ENCODE peak calls at places on chromosomes 11 and 22, in seven cellular contexts. W is thoracic aorta, F is Caco-2, M is psoas muscle, Y is AG09309, L is DND-41, J is GM12865. Z is an unnamed sample.
A peak's percentile ranks its signal among the peaks of the same experiment; 100 is the strongest.

GRCh38 chr11:1858154-1858553 is 5.3 kb downstream of the LSP1 start:
- DNase-seq in F (no peak), Y (no peak), J (no peak), M (peak; percentile 61), L (no peak), W (no peak), Z (no peak)

GRCh38 chr11:34274712-34275398 is 83.0 kb downstream of the ABTB2 start:
- DNase-seq in L (no peak), J (no peak), F (peak; percentile 69), Y (peak; percentile 89), W (peak; percentile 80), M (peak; percentile 91), Z (peak; percentile 94)

GRCh38 chr11:113168358-113168757 is 146.0 kb upstream of the TTC12 start:
- DNase-seq in M (no peak), F (no peak), Y (no peak), L (no peak), W (no peak), J (no peak), Z (no peak)

GRCh38 chr11:923691-924405 is 1.8 kb upstream of the AP2A2 start:
- DNase-seq in L (no peak), Y (no peak), F (no peak), J (no peak), M (peak; percentile 40), W (no peak), Z (no peak)

GRCh38 chr22:23898006-23898974 is 4.1 kb downstream of the MIF start:
- DNase-seq in J (no peak), W (no peak), M (no peak), Y (no peak), F (no peak), L (no peak), Z (no peak)

GRCh38 chr11:35170503-35170902 is 31.5 kb downstream of the CD44 start:
- DNase-seq in J (no peak), M (no peak), W (no peak), L (no peak), Y (no peak), F (no peak), Z (peak; percentile 64)

GRCh38 chr11:111777094-111778046 is 11.2 kb upstream of the PPP2R1B start:
- DNase-seq in W (no peak), Y (peak; percentile 64), F (peak; percentile 71), M (no peak), L (peak; percentile 32), J (peak; percentile 77), Z (peak; percentile 84)

GRCh38 chr22:25388866-25389540 is 169.6 kb downstream of the CRYBB2 start:
- DNase-seq in W (no peak), L (peak; percentile 84), Y (no peak), J (no peak), M (no peak), F (no peak), Z (no peak)

GRCh38 chr22:48742191-48742555 is 1085.5 kb downstream of the BRD1 start:
- DNase-seq in L (no peak), F (no peak), W (no peak), J (no peak), M (no peak), Y (no peak), Z (no peak)

GRCh38 chr11:73322111-73322985 is 14.3 kb downstream of the ARHGEF17 start:
- DNase-seq in Y (no peak), W (no peak), M (peak; percentile 19), J (peak; percentile 52), F (no peak), L (no peak), Z (peak; percentile 71)

GRCh38 chr11:123527947-123528346 is 97.9 kb downstream of the GRAMD1B start:
- DNase-seq in L (no peak), Y (no peak), M (no peak), W (no peak), J (no peak), F (no peak), Z (no peak)

GRCh38 chr11:68584097-68584496 is 100.2 kb upstream of the GAL start:
- DNase-seq in W (no peak), L (peak; percentile 64), Y (no peak), M (peak; percentile 72), F (peak; percentile 71), J (peak; percentile 70), Z (no peak)

GRCh38 chr11:23490557-23491235 is 630.4 kb upstream of the CCDC179 start:
- DNase-seq in L (no peak), F (no peak), W (no peak), Y (no peak), M (no peak), J (no peak), Z (no peak)

GRCh38 chr11:35470616-35471015 is 51.3 kb upstream of the SLC1A2 start:
- DNase-seq in L (no peak), W (no peak), Y (no peak), J (no peak), M (no peak), F (no peak), Z (no peak)

DNA sequence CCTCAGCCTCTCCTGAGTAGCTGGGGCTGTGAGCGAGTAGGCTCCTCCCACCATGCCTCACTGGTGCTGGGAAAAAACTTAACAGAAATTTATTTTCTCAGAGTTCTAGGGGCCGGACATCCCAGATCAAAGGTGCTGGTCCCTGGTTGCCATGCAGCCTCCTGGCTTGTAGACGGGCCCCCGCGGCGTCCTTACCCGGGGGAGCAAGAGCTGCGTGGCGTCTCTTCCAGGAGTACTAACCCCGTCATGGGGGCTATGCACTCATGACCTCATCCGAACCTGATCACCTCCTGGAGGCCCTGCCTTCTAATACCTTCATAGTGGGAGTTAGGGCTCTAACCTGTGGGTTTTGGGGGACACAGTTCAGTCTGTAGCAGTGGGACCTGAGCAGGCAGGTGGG is 2.6 kb downstream of the TRABD start:
- DNase-seq in J (no peak), M (peak; percentile 49), W (no peak), L (no peak), F (peak; percentile 1), Y (no peak), Z (no peak)
- H3K4me3 ChIP-seq in J (no peak overlapping the region), M (no peak overlapping the region), W (no peak overlapping the region), L (no peak overlapping the region), F (no peak overlapping the region), Y (no peak overlapping the region), Z (no peak overlapping the region)

GRCh38 chr22:17368727-17369552 is at the start of gene CECR2:
- DNase-seq in W (no peak), L (peak; percentile 49), J (no peak), M (peak; percentile 83), Y (no peak), F (peak; percentile 36), Z (peak; percentile 20)

GRCh38 chr22:17366329-17366728 is 2.9 kb upstream of the CECR2 start:
- DNase-seq in F (no peak), L (no peak), J (no peak), M (no peak), W (no peak), Y (no peak), Z (no peak)

GRCh38 chr22:17368144-17368726 is 1.0 kb upstream of the CECR2 start:
- DNase-seq in J (no peak), W (no peak), L (no peak), M (no peak), F (no peak), Y (no peak), Z (no peak)

GRCh38 chr22:17369553-17370035 is 334 bp downstream of the CECR2 start:
- DNase-seq in J (peak; percentile 24), F (peak; percentile 39), L (no peak), M (peak; percentile 78), Y (no peak), W (no peak), Z (no peak)

DNA sequence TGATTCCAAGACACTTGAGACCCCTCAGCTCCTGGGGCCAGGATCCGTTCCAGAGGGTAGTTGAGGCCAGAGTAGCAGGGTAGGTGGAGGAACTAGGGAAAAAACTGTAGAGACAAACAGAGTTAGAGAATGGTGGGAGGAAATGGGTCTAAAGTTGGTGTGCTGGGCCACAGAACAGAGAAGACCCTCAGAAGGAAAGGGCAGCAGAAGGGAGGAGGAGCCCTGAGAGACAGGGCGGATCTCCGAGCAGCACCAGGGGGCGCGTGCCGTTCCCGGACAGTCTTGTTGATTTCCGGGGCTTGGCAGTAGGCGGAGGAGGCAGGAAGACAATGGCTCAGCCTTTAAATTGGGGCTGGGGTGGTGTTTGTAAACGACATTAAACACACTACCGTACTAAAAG is 2.4 kb upstream of the CECR2 start:
- DNase-seq in F (peak; percentile 60), W (no peak), M (peak; percentile 75), Y (no peak), L (peak; percentile 50), J (peak; percentile 29), Z (no peak)
- TF ChIP-seq CTCF in F (peak; percentile 59), W (no peak), M (peak; percentile 51), Y (no peak), L (peak; percentile 55), J (peak; percentile 18), Z (peak; percentile 11)

DNA sequence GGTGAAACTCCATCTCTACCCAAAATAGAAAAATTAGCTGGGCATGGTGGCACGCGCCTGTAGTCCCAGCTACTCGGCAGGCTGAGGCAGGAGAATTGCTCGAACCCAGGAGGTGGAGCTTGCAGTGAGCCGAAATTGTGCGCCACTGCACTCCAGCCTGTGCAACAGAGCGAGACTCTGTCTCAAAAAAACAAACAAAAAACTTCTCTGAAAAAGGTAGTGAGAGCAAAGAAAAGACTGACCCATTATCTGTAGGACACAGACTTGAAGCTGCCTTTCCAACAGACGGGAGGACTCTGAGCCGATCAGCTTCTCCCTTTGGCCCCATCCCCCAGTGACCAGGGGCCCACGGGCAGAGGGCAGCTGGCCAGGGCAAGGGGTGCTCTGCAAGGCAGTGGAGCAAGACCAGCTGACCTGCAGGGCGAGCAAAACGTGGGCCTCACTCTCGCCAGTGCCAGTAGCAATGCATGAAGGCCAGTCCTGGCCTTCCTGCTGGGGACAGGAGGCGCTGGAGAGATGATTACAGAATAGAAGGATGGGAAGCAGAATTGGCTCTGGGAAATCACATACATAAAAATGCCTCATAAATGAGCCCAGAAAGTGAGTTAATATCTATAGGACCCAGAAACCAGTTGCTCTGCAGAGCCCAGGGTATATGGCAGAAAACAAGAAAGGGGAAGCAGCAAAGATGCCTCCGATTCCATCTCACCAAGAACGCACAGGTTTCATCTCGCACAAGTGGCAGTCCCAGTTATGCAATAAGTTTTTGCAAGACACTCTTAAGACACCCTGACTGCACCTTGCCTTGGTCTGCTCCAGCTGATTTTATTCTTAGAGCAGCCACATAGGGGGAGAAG is 2.8 kb downstream of the EHD1 start:
- DNase-seq in Y (no peak), W (no peak), J (peak; percentile 51), L (no peak), M (no peak), F (no peak), Z (no peak)
- H3K4me3 ChIP-seq in Y (peak overlapping the region; percentile 55), W (peak overlapping the region; percentile 78), J (peak overlapping the region; percentile 86), L (no peak overlapping the region), M (peak overlapping the region; percentile 99), F (no peak overlapping the region), Z (peak overlapping the region; percentile 98)

DNA sequence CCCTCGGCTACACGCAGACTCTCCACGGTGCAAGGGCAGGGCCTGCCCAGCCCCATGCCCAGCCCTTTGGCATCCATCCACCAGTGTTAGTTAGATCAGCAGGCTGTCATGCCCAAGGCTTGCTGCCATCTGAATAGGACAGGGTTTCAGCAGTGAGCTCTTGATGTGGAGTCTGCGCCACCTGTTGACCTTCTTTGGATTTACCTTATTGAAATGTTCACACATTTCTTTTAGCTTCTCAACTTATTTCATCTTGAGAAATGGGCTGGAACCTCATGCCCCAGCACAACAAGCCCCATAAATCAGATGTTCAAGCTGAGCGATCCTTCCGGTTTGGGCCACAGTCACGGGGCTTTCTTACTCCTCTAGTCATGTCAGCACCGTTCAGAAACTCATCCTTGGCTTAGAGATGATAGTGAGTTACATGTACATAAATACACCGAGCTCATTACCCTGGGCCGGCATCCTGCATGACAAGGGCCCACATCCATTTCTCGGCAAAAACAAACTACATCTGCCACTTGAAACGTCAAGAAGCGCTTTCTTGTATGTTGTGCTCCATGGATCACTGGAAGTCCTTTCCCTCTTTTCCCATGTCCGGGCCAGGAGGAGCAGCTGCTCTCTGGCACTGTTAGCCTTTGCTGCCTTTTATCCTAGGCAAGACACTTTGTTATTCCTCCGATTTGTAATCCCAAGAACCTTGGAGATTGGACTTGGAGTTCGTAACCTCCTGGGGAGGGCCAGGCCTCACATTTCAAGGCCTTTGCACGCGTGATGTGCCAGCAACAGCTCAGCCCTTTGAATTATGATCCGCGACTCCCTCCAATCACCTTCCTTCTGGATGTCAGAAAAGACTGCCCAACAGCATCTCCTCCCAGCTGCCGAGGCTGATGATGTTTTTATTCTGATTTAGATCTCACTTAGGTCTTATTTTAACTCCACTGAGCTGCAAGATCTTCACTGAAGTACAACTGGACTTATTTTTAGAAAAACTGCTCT is 61.9 kb downstream of the PARVB start:
- DNase-seq in M (peak; percentile 91), W (no peak), L (peak; percentile 19), Y (no peak), F (peak; percentile 44), J (peak; percentile 80), Z (peak; percentile 64)
- TF ChIP-seq CTCF in M (peak; percentile 59), W (no peak), L (peak; percentile 46), Y (peak; percentile 36), F (peak; percentile 54), J (peak; percentile 55), Z (peak; percentile 49)